ENCODE peak calls at places on chromosomes 13 and 19, in eight cellular contexts. One of them, this sample, is unnamed.

GRCh38 chr19:14482112-14482941 is 7.2 kb upstream of the PTGER1 start:
- DNase-seq in A549: no peak
- DNase-seq in astrocyte of the cerebellum: no peak
- DNase-seq in BE2C: no peak
- DNase-seq in LHCN-M2: no peak
- DNase-seq in activated CD4-positive, alpha-beta T cell treated with anti-CD3 and anti-CD28 coated beads for 24 hours: no peak
- DNase-seq in left colon: no peak
- DNase-seq in mesenteric fat pad: no peak
- DNase-seq in this sample: no peak

GRCh38 chr13:85638815-85639393 is 160.3 kb downstream of the SLITRK6 start:
- DNase-seq in BE2C: no peak
- DNase-seq in activated CD4-positive, alpha-beta T cell treated with anti-CD3 and anti-CD28 coated beads for 24 hours: no peak
- DNase-seq in A549: no peak
- DNase-seq in mesenteric fat pad: no peak
- DNase-seq in LHCN-M2: no peak
- DNase-seq in astrocyte of the cerebellum: no peak
- DNase-seq in left colon: no peak
- DNase-seq in this sample: no peak

GRCh38 chr13:112926003-112926402 is 43.0 kb upstream of the MCF2L start:
- DNase-seq in astrocyte of the cerebellum: no peak
- DNase-seq in mesenteric fat pad: no peak
- DNase-seq in activated CD4-positive, alpha-beta T cell treated with anti-CD3 and anti-CD28 coated beads for 24 hours: no peak
- DNase-seq in A549: no peak
- DNase-seq in BE2C: no peak
- DNase-seq in LHCN-M2: no peak
- DNase-seq in left colon: no peak
- DNase-seq in this sample: no peak

GRCh38 chr19:12936582-12936981 is 1.8 kb upstream of the CALR start:
- DNase-seq in mesenteric fat pad: no peak
- DNase-seq in activated CD4-positive, alpha-beta T cell treated with anti-CD3 and anti-CD28 coated beads for 24 hours: no peak
- DNase-seq in astrocyte of the cerebellum: no peak
- DNase-seq in left colon: no peak
- DNase-seq in LHCN-M2: no peak
- DNase-seq in A549: no peak
- DNase-seq in BE2C: no peak
- DNase-seq in this sample: no peak

GRCh38 chr13:74574964-74575728 is 440.9 kb upstream of the KLF12 start:
- DNase-seq in astrocyte of the cerebellum: no peak
- DNase-seq in activated CD4-positive, alpha-beta T cell treated with anti-CD3 and anti-CD28 coated beads for 24 hours: no peak
- DNase-seq in BE2C: no peak
- DNase-seq in LHCN-M2: peak; percentile 24
- DNase-seq in mesenteric fat pad: no peak
- DNase-seq in A549: no peak
- DNase-seq in left colon: no peak
- DNase-seq in this sample: no peak

GRCh38 chr13:100089633-100090032 is 740 bp downstream of the PCCA start:
- DNase-seq in astrocyte of the cerebellum: no peak
- DNase-seq in activated CD4-positive, alpha-beta T cell treated with anti-CD3 and anti-CD28 coated beads for 24 hours: no peak
- DNase-seq in BE2C: no peak
- DNase-seq in left colon: no peak
- DNase-seq in mesenteric fat pad: no peak
- DNase-seq in A549: no peak
- DNase-seq in LHCN-M2: peak; percentile 21
- DNase-seq in this sample: no peak

GRCh38 chr19:15096223-15096622 is 11.0 kb upstream of the SYDE1 start:
- DNase-seq in LHCN-M2: no peak
- DNase-seq in A549: no peak
- DNase-seq in left colon: no peak
- DNase-seq in mesenteric fat pad: no peak
- DNase-seq in BE2C: no peak
- DNase-seq in activated CD4-positive, alpha-beta T cell treated with anti-CD3 and anti-CD28 coated beads for 24 hours: no peak
- DNase-seq in astrocyte of the cerebellum: no peak
- DNase-seq in this sample: no peak

GRCh38 chr19:13574933-13575332 is 68.7 kb upstream of the CACNA1A start:
- DNase-seq in astrocyte of the cerebellum: no peak
- DNase-seq in mesenteric fat pad: no peak
- DNase-seq in A549: peak; percentile 12
- DNase-seq in BE2C: peak; percentile 20
- DNase-seq in left colon: no peak
- DNase-seq in LHCN-M2: no peak
- DNase-seq in activated CD4-positive, alpha-beta T cell treated with anti-CD3 and anti-CD28 coated beads for 24 hours: no peak
- DNase-seq in this sample: no peak

GRCh38 chr13:33034061-33034460 is 17.8 kb downstream of the KL start:
- DNase-seq in astrocyte of the cerebellum: no peak
- DNase-seq in activated CD4-positive, alpha-beta T cell treated with anti-CD3 and anti-CD28 coated beads for 24 hours: no peak
- DNase-seq in BE2C: no peak
- DNase-seq in left colon: no peak
- DNase-seq in mesenteric fat pad: no peak
- DNase-seq in A549: no peak
- DNase-seq in LHCN-M2: no peak
- DNase-seq in this sample: no peak

This sample was measured in lung.